ENCODE peak calls at places on chromosomes 1 and 21, in five cellular contexts. G is heart left ventricle, U is Peyer's patch, H is upper lobe of right lung, Q is PC-9. L is an unnamed sample. For H3K4me1, the result is how much of the 10 kb centered on the place peaks cover.

GRCh38 chr1:145994391-145995120 is 1.8 kb downstream of the TXNIP start:
- DNase-seq in U (peak), Q (no peak), H (no peak), G (peak), L (no peak)

GRCh38 chr1:167708940-167709389 is 12.8 kb upstream of the MPZL1 start:
- DNase-seq in Q (no peak), U (no peak), G (no peak), H (no peak), L (no peak)

GRCh38 chr1:93842750-93843500 is 36.1 kb downstream of the DNTTIP2 start:
- DNase-seq in H (no peak), U (no peak), G (no peak), Q (no peak), L (no peak)

GRCh38 chr21:25273945-25274344 is 333.3 kb downstream of the MRPL39 start:
- DNase-seq in G (no peak), H (no peak), Q (no peak), U (no peak), L (no peak)

GRCh38 chr1:239893127-239893731 is 198.5 kb upstream of the FMN2 start:
- DNase-seq in G (no peak), U (no peak), H (no peak), Q (peak), L (no peak)

GRCh38 chr21:43188712-43189151 is 19.9 kb downstream of the CRYAA start:
- DNase-seq in H (peak), G (peak), U (peak), Q (no peak), L (no peak)

GRCh38 chr1:165408518-165408917 is 36.4 kb downstream of the RXRG start:
- DNase-seq in Q (no peak), H (no peak), U (no peak), G (peak), L (no peak)

GRCh38 chr1:185157599-185158469 is 867 bp downstream of the SWT1 start:
- DNase-seq in H (no peak), Q (no peak), U (no peak), G (no peak), L (peak)

GRCh38 chr1:95584315-95584714 is 350.3 kb downstream of the RWDD3 start:
- DNase-seq in G (no peak), U (no peak), Q (no peak), H (no peak), L (no peak)

GRCh38 chr1:12433323-12434053 is 184.5 kb downstream of the DHRS3 start:
- DNase-seq in G (peak), U (no peak), Q (no peak), H (no peak), L (no peak)

GRCh38 chr1:40861227-40862003 is 748 bp downstream of the CITED4 start:
- DNase-seq in U (peak), H (peak), Q (no peak), G (peak), L (peak)

GRCh38 chr1:8639165-8639564 is 178.3 kb downstream of the RERE start:
- DNase-seq in Q (no peak), H (no peak), G (no peak), U (no peak), L (no peak)

GRCh38 chr1:238242156-238242555 is 351.4 kb upstream of the ZP4 start:
- DNase-seq in Q (no peak), G (no peak), H (no peak), U (no peak), L (no peak)

DNA sequence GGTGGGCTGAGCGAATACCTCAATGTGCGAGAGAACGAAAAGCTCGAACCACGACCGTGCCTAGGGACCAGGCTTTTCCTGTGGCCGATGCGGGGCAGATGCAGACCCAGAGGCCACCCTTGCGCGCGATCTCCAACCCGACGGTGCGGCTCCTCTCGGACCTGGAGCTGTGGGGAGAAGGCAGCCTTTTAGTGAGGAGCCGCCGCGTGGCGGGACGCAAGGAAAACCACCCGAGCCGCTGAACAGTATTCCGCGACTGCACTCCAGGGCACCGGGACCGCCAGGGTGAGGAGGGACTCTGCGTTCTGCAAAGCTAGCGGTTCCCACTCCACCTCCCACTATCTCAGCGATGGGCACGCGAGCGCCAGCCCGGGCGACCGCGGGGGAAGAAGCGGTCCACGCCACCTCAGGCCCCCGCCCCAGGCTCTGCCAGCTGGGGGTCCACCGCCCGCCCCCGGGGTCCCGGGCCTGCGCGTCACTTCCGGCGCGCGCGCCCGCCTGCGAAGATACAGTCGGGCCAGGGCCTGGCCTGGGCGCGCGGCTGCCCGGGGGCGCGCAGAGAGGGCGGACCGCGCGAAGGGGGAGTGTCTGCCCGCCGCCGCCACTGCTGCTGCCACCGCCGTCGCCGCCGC is 66.5 kb upstream of the PRKACB start:
- DNase-seq in G (peak), U (peak), H (peak), Q (peak), L (peak)
- H3K4me1 ChIP-seq in G (under half), U (under half), H (under half), Q (under half), L (under half)

DNA sequence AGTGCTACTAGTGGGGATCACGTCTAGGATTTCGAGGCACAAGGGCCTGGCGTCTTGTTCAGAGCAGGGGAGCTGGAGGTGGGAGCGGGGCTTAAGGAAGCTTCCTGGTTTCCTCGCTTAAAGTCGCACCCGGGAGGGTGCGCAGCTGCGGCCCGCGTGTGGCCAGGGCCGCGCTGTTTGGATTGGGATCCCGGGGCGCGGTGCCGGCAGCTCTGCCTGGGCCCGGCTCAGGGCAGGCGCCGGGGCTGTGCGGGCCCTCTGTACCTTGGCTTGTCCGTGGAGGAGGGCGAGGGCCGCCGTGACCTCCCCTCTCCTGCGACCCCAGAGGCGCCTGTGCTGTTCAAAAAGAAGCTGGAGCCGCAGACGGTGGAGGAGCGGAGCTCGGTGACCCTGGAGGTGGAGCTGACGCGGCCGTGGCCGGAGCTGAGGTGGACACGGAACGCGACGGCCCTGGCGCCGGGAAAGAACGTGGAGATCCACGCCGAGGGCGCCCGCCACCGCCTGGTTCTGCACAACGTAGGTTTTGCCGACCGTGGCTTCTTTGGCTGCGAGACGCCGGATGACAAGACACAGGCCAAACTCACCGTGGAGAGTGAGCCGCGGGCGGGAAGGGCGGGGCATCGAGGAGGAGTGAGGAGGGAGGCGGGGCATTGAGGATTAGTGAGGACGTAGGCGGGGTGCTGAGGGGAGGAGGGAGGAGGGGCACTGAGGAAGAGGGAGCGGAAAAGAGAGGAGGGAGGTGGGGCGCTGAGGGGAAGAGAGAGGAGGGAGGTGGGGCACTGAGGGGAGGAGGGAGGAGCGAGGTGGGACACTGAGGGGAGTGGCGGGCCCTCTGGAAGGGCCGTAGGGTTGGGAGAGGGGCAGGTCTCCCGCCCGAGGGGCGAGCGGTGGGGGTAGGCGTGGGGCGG is 67.8 kb downstream of the OBSCN start:
- DNase-seq in H (peak), Q (no peak), U (peak), G (peak), L (peak)
- H3K27ac ChIP-seq in H (peak), Q (no peak), U (peak), G (peak), L (peak)

DNA sequence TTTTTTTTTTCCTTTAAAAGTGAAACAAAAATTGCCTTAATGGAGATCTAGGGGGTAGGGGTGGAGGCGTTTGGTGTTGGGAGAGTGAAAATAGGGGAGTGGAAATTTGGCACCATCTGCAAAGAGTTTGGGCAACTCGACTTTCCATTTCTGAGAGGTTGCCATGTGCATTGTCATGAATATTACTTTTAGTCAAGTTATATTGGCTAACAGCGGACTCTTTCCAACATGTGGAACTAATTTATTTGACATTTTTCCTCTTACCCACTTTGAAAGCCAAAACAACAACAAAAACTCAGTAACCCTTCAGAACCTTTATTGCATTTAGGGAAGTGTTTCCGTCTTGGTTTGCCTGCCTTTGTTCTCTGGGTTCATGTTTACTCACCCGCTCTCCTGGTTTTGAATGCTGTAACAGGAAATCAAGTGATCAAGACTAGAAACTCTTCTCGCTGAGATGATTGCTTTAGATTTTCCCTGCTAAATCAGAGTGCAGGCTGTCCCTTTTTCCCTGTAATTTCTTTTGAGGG is 70.4 kb downstream of the CACHD1 start:
- DNase-seq in G (no peak), U (no peak), H (no peak), Q (no peak), L (peak)
- H3K4me1 ChIP-seq in G (under half), U (under half), H (under half), Q (under half), L (half or more)

DNA sequence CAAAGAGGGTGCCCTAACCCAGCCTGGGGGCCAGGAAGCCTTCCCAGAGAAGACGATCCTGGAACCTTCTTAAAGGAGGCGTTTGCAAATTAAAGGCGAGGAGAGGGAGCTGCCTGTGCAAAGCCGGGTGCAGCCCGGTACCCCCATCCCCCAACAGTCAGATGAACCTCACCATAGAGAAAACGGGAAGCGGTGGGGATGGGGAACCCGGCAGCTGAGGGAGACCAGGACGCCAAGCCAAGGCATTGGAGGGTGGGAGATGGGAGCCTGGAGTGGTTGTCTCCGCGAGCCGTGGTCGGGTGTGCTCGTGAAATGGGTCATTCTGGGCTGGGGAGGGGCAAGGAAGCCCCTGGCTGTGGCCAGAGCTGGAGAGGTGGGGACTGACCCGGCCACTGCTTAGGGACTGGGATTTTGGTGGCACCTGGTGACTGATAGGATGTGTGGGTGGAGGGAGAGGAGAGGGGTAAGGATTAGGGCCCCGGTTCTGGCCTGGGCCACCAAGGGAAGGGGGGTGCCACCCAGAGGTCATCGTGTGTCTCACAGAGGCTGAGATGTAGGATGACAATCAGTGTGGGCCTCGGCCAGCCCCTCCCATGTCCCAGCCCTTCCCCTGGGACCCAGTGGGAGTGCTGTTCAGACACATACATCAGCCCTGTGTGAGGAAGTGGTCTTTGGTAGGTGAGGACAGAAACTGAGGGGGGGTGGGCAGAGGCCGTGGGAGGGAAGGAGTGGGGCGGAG is 662 bp upstream of the PADI2 start:
- DNase-seq in U (peak), H (peak), Q (no peak), G (no peak), L (no peak)
- H3K27ac ChIP-seq in U (no peak), H (no peak), Q (no peak), G (no peak), L (no peak)

GRCh38 chr1:198638441-198638840 is 399 bp upstream of the PTPRC start:
- DNase-seq in Q (no peak), U (no peak), G (no peak), H (no peak), L (no peak)

GRCh38 chr1:198635964-198636363 is 2.9 kb upstream of the PTPRC start:
- DNase-seq in Q (no peak), H (no peak), G (no peak), U (no peak), L (no peak)

GRCh38 chr1:198637157-198637556 is 1.7 kb upstream of the PTPRC start:
- DNase-seq in U (no peak), G (no peak), H (no peak), Q (no peak), L (no peak)

GRCh38 chr1:198637915-198638437 is 864 bp upstream of the PTPRC start:
- DNase-seq in U (no peak), Q (no peak), G (no peak), H (no peak), L (no peak)

DNA sequence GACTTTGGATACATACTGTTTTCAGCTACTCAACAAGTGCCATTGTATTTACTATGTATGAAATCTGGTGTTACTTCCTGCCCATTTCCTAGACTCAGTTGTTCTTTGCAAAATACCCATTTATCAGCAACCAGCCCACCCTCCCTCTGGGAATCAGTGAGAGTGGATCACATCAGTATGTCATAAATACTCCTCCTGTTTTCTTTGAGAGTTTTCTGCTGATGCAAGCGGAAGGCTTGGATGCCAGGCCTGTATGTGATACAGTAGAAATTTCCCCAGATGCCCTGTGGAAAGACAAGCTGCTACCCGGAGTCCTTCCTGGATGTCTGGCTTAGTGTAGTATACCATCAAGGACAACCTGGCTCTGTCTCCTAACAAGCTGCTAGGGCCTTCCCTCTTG is 2.4 kb upstream of the PTPRC start:
- DNase-seq in U (peak), H (no peak), G (no peak), Q (no peak), L (no peak)
- H3K4me1 ChIP-seq in U (under half), H (under half), G (under half), Q (under half), L (under half)

DNA sequence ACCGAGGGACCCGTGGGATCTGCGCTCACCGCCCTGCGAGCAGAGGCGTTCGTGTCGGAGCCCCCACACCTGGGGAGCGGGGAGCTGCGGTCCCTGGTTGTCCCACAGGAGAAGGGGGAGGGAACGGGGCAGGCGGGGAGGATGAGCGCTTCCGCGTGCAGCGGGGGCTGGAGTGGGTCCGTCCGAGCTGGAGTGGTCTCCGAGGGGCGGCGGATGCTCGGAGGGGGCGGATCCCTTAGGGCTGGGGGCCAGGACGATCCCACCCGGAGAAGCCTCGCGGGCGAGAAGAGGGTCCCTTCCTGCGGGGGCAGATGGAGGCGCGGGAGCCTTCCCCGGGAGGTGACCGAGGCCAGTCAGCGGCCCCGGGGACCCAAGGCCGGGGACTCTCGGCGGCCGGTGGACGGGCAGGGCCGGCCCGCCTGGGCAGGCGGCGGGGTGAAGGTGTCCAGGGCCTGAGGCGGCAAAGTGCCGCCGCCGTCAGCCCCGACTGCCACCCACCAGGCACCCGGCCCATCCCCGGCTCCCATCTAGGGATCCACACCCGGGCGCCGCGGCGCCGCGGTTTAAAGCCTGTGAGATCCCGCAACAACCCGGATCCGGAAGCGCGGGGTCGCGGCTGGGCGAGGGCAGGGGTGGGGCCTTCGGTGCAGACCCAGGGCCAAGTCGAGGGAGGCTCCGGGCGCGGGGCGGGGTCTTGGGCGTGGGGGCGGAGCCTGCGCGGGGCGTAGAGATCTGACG is 5.3 kb upstream of the CCDC27 start:
- DNase-seq in Q (peak), H (peak), U (peak), G (peak), L (peak)
- H3K27ac ChIP-seq in Q (no peak), H (peak), U (peak), G (peak), L (peak)

DNA sequence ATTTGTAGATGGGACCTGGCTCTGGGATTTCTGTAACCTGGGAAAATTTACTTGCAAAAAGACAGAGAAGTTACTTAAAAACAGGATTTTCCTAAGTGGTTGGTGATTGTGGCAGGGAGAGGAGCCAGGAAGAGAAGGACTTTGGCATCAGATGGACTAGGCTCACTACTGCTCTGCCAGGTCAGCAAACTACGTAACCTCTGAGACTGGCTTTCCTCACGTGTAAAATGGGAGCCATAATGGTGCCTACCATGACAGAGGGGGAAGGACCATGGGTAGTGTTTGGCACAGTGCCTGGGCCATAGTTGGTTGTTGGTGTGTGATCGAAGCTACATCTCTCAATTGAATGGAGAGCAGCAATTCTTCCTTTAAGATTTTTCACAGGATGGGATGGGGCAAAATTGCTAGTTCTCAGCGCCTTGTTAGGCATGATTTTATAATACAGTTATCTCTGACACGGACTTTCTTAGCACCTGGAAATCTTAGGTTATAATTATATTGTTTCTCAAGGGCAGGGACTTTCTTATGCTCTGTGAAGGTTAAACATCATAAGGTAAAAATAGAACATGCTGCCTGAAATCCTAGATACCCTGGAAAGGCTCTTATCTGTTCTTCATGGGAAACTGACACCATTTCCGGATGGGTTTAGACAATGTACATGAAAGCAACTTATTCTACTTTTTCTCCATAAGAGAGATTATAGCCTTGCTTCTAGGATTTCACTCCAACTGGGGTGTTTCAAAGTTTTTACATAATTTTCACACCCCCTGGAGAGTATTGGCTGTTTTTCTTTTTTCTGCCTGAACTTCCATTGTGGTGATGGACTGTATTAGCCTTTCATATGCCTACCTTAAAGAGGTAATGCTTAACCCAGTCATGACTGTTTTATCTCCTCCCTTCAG is 10.9 kb downstream of the ROR1 start:
- DNase-seq in G (no peak), H (no peak), Q (no peak), U (no peak), L (no peak)
- H3K4me1 ChIP-seq in G (half or more), H (under half), Q (under half), U (under half), L (under half)

DNA sequence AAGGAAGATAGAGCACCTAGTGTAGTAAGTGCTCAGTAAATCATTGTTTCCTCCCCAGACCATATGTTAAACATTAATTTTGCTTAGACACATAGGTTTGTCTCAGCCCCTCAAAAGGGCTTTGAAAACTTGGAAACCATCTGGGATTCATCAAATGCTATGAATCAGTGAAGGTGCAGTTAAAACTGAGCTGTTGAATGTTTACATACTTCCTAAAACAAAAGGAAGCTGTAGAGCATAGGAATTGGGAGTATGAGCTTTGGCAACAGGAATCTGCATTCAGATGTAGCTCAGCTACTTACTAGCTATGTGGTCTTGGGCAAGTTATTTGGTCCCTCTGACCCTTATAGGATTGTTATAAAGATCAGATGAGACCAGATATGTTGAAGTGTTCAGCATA is 18.7 kb upstream of the PODN start:
- DNase-seq in G (no peak), H (no peak), Q (no peak), U (no peak), L (no peak)
- H3K27ac ChIP-seq in G (no peak), H (no peak), Q (no peak), U (no peak), L (no peak)